ENCODE peak calls at places on chromosomes 4 and X, in five cellular contexts. One of them, this sample, is unnamed.

GRCh38 chr4:159410076-159410777 is 307.3 kb downstream of the RAPGEF2 start:
- DNase-seq in K562: no peak
- DNase-seq in IMR-90: peak; percentile 63
- DNase-seq in HepG2: no peak
- DNase-seq in GM12878: no peak
- DNase-seq in this sample: no peak

GRCh38 chrX:154401918-154402621 is 3.9 kb downstream of the RPL10 start:
- DNase-seq in K562: no peak
- DNase-seq in IMR-90: peak; percentile 33
- DNase-seq in HepG2: no peak
- DNase-seq in GM12878: no peak
- DNase-seq in this sample: no peak

GRCh38 chrX:109472939-109473713 is 8.8 kb downstream of the GUCY2F start:
- DNase-seq in K562: peak; percentile 42
- DNase-seq in IMR-90: peak; percentile 31
- DNase-seq in HepG2: peak; percentile 42
- DNase-seq in GM12878: no peak
- DNase-seq in this sample: peak; percentile 1

GRCh38 chr4:94811653-94812052 is 53.9 kb downstream of the BMPR1B start:
- DNase-seq in K562: no peak
- DNase-seq in IMR-90: no peak
- DNase-seq in HepG2: no peak
- DNase-seq in GM12878: no peak
- DNase-seq in this sample: no peak

GRCh38 chrX:121208563-121208962 is 161.2 kb downstream of the GLUD2 start:
- DNase-seq in K562: no peak
- DNase-seq in IMR-90: no peak
- DNase-seq in HepG2: no peak
- DNase-seq in GM12878: no peak
- DNase-seq in this sample: no peak

GRCh38 chr4:151409470-151410313 is 716 bp downstream of the FHIP1A start:
- DNase-seq in K562: no peak
- DNase-seq in IMR-90: no peak
- DNase-seq in HepG2: peak; percentile 79
- DNase-seq in GM12878: no peak
- DNase-seq in this sample: peak; percentile 57

GRCh38 chrX:23783569-23784486 is 855 bp downstream of the SAT1 start:
- DNase-seq in K562: peak; percentile 28
- DNase-seq in IMR-90: no peak
- DNase-seq in HepG2: no peak
- DNase-seq in GM12878: no peak
- DNase-seq in this sample: no peak

GRCh38 chr4:41052287-41052686 is 162.1 kb downstream of the APBB2 start:
- DNase-seq in K562: no peak
- DNase-seq in IMR-90: no peak
- DNase-seq in HepG2: no peak
- DNase-seq in GM12878: no peak
- DNase-seq in this sample: no peak

GRCh38 chr4:156977435-156978160 is 6.0 kb upstream of the PDGFC start:
- DNase-seq in K562: no peak
- DNase-seq in IMR-90: peak; percentile 97
- DNase-seq in HepG2: no peak
- DNase-seq in GM12878: no peak
- DNase-seq in this sample: no peak

GRCh38 chr4:89007338-89007737 is 49.6 kb downstream of the FAM13A start:
- DNase-seq in K562: no peak
- DNase-seq in IMR-90: no peak
- DNase-seq in HepG2: no peak
- DNase-seq in GM12878: no peak
- DNase-seq in this sample: no peak

GRCh38 chr4:138573246-138573645 is 331.1 kb upstream of the SLC7A11 start:
- DNase-seq in K562: no peak
- DNase-seq in IMR-90: peak; percentile 23
- DNase-seq in HepG2: no peak
- DNase-seq in GM12878: no peak
- DNase-seq in this sample: no peak

DNA sequence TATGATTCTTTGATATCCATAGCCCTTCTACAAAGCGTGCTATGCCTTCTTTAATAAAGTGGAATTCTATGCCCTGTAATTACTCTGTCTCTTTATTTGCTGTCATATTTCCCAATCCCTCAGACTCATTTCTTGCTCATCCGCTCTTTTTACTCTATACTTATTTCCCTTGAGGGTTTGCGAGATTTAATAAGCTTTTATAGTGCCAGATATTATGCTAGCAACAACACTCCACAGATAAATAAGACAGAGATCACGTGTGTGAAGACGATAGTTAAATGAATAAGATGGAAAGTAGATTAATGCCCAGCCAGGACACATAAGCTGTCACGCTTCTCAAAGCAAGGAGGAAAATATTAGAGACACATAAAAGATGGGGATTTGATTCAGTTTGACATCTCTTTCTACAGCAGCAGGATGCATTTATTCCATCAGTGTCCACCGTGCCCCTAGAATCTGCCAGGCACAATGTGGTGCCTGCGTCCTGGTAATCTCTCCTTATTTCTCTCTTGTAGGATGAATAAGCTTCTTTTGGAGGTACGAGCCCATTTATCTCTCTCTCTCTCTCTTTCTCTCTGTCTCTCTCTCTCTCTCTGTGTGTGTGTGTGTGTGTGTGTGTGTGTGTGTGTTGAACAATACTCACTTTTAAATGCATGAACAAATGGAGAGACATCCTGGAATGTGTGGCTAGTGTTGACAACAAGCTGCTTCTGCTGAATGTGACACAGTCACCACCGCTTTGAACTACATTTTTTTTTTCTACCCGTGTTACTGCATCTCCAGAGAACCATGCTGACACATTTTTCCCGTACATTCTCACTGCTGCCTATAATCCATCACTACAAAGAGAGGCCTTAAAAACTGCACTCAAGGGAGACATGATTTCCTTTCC is 48.2 kb downstream of the TMEM156 start:
- DNase-seq in K562: no peak
- DNase-seq in IMR-90: peak; percentile 56
- DNase-seq in HepG2: peak; percentile 62
- DNase-seq in GM12878: no peak
- DNase-seq in this sample: peak; percentile 11
- TF ChIP-seq MXI1 in K562: no peak
- TF ChIP-seq MXI1 in IMR-90: no peak
- TF ChIP-seq MXI1 in HepG2: no peak
- TF ChIP-seq MXI1 in GM12878: no peak
- TF ChIP-seq MXI1 in this sample: no peak

DNA sequence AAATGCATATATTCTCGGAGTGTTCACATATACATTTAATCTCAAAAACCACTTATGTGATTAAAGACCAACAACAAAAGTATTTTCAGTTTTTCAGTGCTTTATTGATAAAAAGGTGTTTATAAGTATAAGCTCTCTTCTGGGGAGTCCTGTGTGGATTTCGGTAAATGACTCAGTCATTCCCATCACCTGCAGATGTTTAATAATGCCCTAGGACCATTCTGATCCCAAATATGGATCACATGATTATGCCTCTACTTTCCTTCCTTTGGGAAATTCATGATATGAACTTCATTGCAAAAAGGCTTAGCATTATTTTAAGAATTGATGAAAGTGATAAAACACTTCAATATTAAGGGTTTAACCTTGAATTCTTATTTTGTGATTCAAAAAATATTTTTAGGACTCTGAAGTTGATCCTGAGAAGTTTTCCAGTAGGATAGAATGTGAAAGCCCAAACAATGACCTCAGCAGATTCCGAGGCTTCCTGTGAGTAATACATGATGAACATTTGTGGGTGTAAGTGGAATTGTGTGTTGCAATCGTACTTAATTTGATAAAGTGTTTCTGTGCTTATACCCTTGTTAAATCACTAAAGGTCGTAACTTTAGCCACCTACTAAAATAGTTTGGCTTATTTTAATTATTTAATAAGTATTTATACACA is 40.2 kb downstream of the ATP10D start:
- DNase-seq in K562: no peak
- DNase-seq in IMR-90: peak; percentile 97
- DNase-seq in HepG2: no peak
- DNase-seq in GM12878: no peak
- DNase-seq in this sample: no peak
- TF ChIP-seq MXI1 in K562: no peak
- TF ChIP-seq MXI1 in IMR-90: no peak
- TF ChIP-seq MXI1 in HepG2: no peak
- TF ChIP-seq MXI1 in GM12878: no peak
- TF ChIP-seq MXI1 in this sample: no peak

GRCh38 chr4:24236532-24236931 is 346.7 kb upstream of the PPARGC1A start:
- DNase-seq in K562: no peak
- DNase-seq in IMR-90: peak; percentile 34
- DNase-seq in HepG2: no peak
- DNase-seq in GM12878: no peak
- DNase-seq in this sample: no peak
- TF ChIP-seq MXI1 in K562: no peak
- TF ChIP-seq MXI1 in IMR-90: no peak
- TF ChIP-seq MXI1 in HepG2: no peak
- TF ChIP-seq MXI1 in GM12878: no peak
- TF ChIP-seq MXI1 in this sample: no peak

DNA sequence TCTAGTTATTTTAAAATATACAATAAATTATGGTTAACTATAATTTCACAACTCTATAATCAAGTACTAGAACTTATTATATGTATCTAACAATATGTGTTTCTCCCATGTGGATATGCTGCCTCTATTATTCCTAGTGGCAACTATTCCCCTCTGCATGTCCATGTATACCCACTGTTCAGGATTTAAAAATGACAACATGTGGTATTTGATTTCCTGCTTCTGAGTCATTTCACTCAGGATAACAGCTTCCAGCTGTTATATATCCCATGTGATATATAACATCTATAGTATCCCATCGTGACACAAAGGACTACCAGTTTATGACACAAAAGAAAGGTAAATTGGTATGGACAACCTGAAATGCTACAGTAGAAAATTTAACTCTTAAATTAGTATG is 167.4 kb upstream of the TACR3 start:
- DNase-seq in K562: no peak
- DNase-seq in IMR-90: no peak
- DNase-seq in HepG2: no peak
- DNase-seq in GM12878: no peak
- DNase-seq in this sample: no peak
- TF ChIP-seq MXI1 in K562: no peak
- TF ChIP-seq MXI1 in IMR-90: no peak
- TF ChIP-seq MXI1 in HepG2: no peak
- TF ChIP-seq MXI1 in GM12878: no peak
- TF ChIP-seq MXI1 in this sample: no peak

DNA sequence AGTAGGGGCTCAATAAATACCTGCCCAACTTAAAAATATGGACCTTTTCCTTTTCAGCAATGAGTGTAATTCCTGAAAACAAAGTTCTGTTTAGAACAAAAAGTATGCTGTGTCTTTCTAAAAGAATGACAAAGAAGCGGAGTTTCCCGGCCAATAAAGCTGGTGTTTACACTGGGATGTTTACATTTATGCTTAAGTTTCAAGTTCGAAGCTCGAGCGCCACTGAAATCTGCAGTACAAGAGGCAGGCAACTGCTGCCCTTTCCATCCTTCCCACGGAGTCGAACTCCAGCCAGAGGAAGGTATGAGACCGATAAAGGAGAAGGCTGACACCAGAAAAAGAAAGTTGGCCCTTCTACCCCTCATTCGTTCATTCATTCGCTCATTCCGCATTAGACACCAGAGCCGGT is 1.0 kb upstream of the HTATSF1 start:
- DNase-seq in K562: no peak
- DNase-seq in IMR-90: no peak
- DNase-seq in HepG2: peak; percentile 12
- DNase-seq in GM12878: no peak
- DNase-seq in this sample: no peak
- TF ChIP-seq MXI1 in K562: no peak
- TF ChIP-seq MXI1 in IMR-90: no peak
- TF ChIP-seq MXI1 in HepG2: no peak
- TF ChIP-seq MXI1 in GM12878: no peak
- TF ChIP-seq MXI1 in this sample: no peak

GRCh38 chrX:479273-479981 is 92.7 kb upstream of the PPP2R3B start:
- DNase-seq in K562: no peak
- DNase-seq in IMR-90: no peak
- DNase-seq in HepG2: no peak
- DNase-seq in GM12878: no peak
- DNase-seq in this sample: no peak
- TF ChIP-seq MXI1 in K562: no peak
- TF ChIP-seq MXI1 in IMR-90: no peak
- TF ChIP-seq MXI1 in HepG2: no peak
- TF ChIP-seq MXI1 in GM12878: no peak
- TF ChIP-seq MXI1 in this sample: no peak

DNA sequence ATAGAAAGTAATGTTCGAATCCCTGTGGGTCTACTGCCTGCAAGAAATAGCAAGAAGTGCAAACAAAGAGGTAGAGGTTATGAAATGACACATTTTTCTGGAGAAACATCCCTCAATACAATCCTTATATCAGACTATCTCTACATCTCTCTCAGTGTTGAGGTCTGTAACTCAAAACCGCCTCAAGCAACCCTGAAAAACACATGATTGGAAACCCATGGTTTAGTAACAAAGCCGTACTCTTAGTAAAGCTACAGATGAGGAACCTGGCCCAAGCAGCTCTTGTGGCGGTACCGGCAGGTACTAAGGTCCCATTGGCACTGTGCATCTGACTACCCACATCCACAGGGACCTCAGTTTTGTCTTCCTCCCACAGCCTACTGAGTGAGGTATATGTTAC is 53.9 kb downstream of the IRF2 start:
- DNase-seq in K562: no peak
- DNase-seq in IMR-90: no peak
- DNase-seq in HepG2: no peak
- DNase-seq in GM12878: peak; percentile 20
- DNase-seq in this sample: no peak
- TF ChIP-seq MXI1 in K562: no peak
- TF ChIP-seq MXI1 in IMR-90: no peak
- TF ChIP-seq MXI1 in HepG2: no peak
- TF ChIP-seq MXI1 in GM12878: no peak
- TF ChIP-seq MXI1 in this sample: no peak

DNA sequence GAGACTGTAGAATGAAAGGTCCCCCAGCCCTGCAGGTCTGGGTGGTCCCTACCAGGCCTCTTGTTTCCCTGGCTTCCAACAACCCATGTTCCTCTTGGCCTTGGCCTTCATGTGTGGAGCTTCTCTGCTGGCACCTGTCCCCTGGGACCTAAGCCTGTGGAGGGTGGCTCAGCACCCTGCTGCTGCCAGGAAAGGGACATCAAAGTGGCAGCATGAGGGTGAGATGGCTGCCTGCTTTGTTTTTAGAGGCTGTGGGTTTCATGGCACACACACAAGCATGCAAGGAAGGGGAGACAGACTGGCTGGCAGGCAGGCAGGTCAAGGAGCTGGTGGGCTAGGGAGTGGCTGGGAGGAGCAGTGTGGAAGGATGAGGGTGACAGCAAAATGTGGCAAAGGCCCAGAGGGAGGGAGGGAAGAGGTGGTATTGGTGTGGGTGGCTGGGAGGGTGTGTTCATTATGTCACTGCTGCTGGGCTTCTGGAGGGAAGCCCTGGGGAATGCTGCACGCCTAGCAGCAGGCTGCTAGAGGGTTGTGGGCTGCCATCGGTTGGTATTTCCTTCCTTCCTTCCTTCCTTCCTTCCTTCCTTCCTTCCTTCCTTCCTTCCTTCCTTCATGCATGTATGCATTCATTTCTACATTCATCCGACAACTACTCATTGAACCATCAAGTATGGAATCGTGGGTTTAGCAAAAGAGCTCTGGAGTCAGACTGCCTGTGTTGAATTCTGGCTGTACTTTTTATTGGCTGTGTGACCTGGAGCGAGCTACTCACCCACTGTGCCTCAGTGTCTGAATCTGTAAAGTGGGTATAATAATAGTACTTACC is 128.7 kb upstream of the PJA1 start:
- DNase-seq in K562: no peak
- DNase-seq in IMR-90: no peak
- DNase-seq in HepG2: no peak
- DNase-seq in GM12878: no peak
- DNase-seq in this sample: no peak
- TF ChIP-seq MXI1 in K562: no peak
- TF ChIP-seq MXI1 in IMR-90: no peak
- TF ChIP-seq MXI1 in HepG2: no peak
- TF ChIP-seq MXI1 in GM12878: no peak
- TF ChIP-seq MXI1 in this sample: no peak

This sample was measured in SK-N-SH.